ENCODE peak calls at places on chromosomes 3 and 15, in four cellular contexts. E, C, Z and J are unnamed samples.
A peak's percentile ranks its signal among the peaks of the same experiment; 100 is the strongest.

GRCh38 chr3:185823280-185824044 is 1.4 kb downstream of the IGF2BP2 start:
- DNase-seq in Z (no peak), C (peak; percentile 59), E (peak; percentile 53), J (peak; percentile 12)

GRCh38 chr15:99719096-99719541 is 14.1 kb downstream of the LYSMD4 start:
- DNase-seq in E (no peak), C (no peak), Z (no peak), J (no peak)

GRCh38 chr3:193297421-193297820 is 56.4 kb downstream of the PLAAT1 start:
- DNase-seq in E (no peak), C (no peak), Z (no peak), J (no peak)

GRCh38 chr3:50562866-50563265 is 4.7 kb downstream of the C3orf18 start:
- DNase-seq in E (no peak), C (no peak), Z (no peak), J (no peak)

GRCh38 chr15:68552773-68553172 is 26.0 kb upstream of the CORO2B start:
- DNase-seq in Z (no peak), E (no peak), C (no peak), J (no peak)

GRCh38 chr3:97817965-97818364 is 3.8 kb upstream of the CRYBG3 start:
- DNase-seq in C (no peak), Z (no peak), E (no peak), J (no peak)

GRCh38 chr15:25407950-25408349 is 30.9 kb downstream of the UBE3A start:
- DNase-seq in C (no peak), Z (no peak), E (no peak), J (no peak)

GRCh38 chr3:178810173-178810572 is 261.4 kb downstream of the ZMAT3 start:
- DNase-seq in Z (no peak), E (no peak), C (no peak), J (no peak)

GRCh38 chr15:68635142-68635541 is 56.3 kb downstream of the CORO2B start:
- DNase-seq in C (no peak), E (no peak), Z (no peak), J (no peak)

GRCh38 chr3:138125548-138126221 is 6.5 kb downstream of the A4GNT start:
- DNase-seq in E (no peak), Z (no peak), C (no peak), J (no peak)

GRCh38 chr3:153305189-153305588 is 143.2 kb downstream of the RAP2B start:
- DNase-seq in C (no peak), E (no peak), Z (no peak), J (no peak)

GRCh38 chr15:45402955-45403892 is 24.9 kb upstream of the GATM start:
- DNase-seq in C (peak; percentile 42), E (peak; percentile 48), Z (peak; percentile 15), J (no peak)

GRCh38 chr15:38528279-38528678 is 36.3 kb downstream of the RASGRP1 start:
- DNase-seq in E (no peak), C (no peak), Z (no peak), J (no peak)

GRCh38 chr15:73928971-73929627 is 2.8 kb downstream of the LOXL1 start:
- DNase-seq in Z (no peak), C (no peak), E (no peak), J (no peak)

GRCh38 chr15:84668221-84668982 is 10.4 kb upstream of the NMB start:
- DNase-seq in E (no peak), Z (no peak), C (no peak), J (no peak)

GRCh38 chr3:55000946-55001345 is 73.1 kb upstream of the LRTM1 start:
- DNase-seq in C (no peak), Z (no peak), E (no peak), J (no peak)

GRCh38 chr15:35680951-35681350 is 135.0 kb upstream of the DPH6 start:
- DNase-seq in E (no peak), C (no peak), Z (no peak), J (no peak)

GRCh38 chr3:39531066-39531465 is 63.6 kb downstream of the MOBP start:
- DNase-seq in Z (no peak), C (no peak), E (no peak), J (no peak)

GRCh38 chr3:31041161-31041978 is 146.9 kb upstream of the GADL1 start:
- DNase-seq in Z (peak; percentile 23), E (no peak), C (no peak), J (no peak)

GRCh38 chr15:97521390-97521789 is 439.1 kb upstream of the ARRDC4 start:
- DNase-seq in Z (no peak), C (no peak), E (no peak), J (no peak)

GRCh38 chr3:53845103-53845880 is 927 bp downstream of the CHDH start:
- DNase-seq in E (peak; percentile 59), Z (peak; percentile 60), C (peak; percentile 71), J (peak; percentile 36)

GRCh38 chr15:37973856-37974255 is 39.4 kb downstream of the TMCO5A start:
- DNase-seq in E (no peak), Z (no peak), C (no peak), J (no peak)

GRCh38 chr15:49674370-49674769 is 53.5 kb downstream of the DTWD1 start:
- DNase-seq in Z (no peak), C (no peak), E (no peak), J (no peak)

GRCh38 chr3:56952846-56953245 is 107.6 kb upstream of the SPATA12 start:
- DNase-seq in E (peak; percentile 33), Z (no peak), C (peak; percentile 57), J (no peak)

GRCh38 chr15:48800811-48801460 is 9.9 kb downstream of the CEP152 start:
- DNase-seq in Z (peak; percentile 3), E (no peak), C (no peak), J (no peak)

GRCh38 chr3:147383617-147384016 is 22.7 kb downstream of the ZIC4 start:
- DNase-seq in E (no peak), Z (no peak), C (no peak), J (no peak)

GRCh38 chr15:99930696-99931095 is 197.5 kb upstream of the LYSMD4 start:
- DNase-seq in C (no peak), Z (no peak), E (no peak), J (no peak)

GRCh38 chr3:143443851-143444331 is 324.3 kb downstream of the CHST2 start:
- DNase-seq in Z (peak; percentile 80), E (peak; percentile 70), C (peak; percentile 47), J (no peak)

GRCh38 chr15:96123028-96123400 is 207.5 kb upstream of the NR2F2 start:
- DNase-seq in C (no peak), E (no peak), Z (no peak), J (no peak)

GRCh38 chr15:101170568-101171350 is 81.1 kb downstream of the CHSY1 start:
- DNase-seq in Z (no peak), E (no peak), C (no peak), J (peak; percentile 33)

GRCh38 chr15:66170716-66171115 is 82.8 kb downstream of the MEGF11 start:
- DNase-seq in C (no peak), Z (no peak), E (no peak), J (no peak)

GRCh38 chr3:80663426-80663825 is 895.6 kb upstream of the ROBO1 start:
- DNase-seq in C (no peak), E (no peak), Z (no peak), J (no peak)

GRCh38 chr15:57205999-57206398 is 170.3 kb upstream of the CGNL1 start:
- DNase-seq in E (peak; percentile 86), C (no peak), Z (no peak), J (no peak)

GRCh38 chr3:133361435-133361834 is 38.4 kb upstream of the BFSP2 start:
- DNase-seq in C (no peak), Z (no peak), E (no peak), J (no peak)

GRCh38 chr15:98981851-98982722 is 25.5 kb downstream of the PGPEP1L start:
- DNase-seq in E (no peak), C (no peak), Z (no peak), J (no peak)

GRCh38 chr15:48177875-48178611 is at the start of gene MYEF2:
- DNase-seq in Z (peak; percentile 44), C (peak; percentile 71), E (peak; percentile 74), J (peak; percentile 24)

GRCh38 chr15:97684249-97684648 is 276.3 kb upstream of the ARRDC4 start:
- DNase-seq in E (no peak), Z (no peak), C (no peak), J (no peak)

GRCh38 chr3:119340014-119340413 is 45.8 kb downstream of the ARHGAP31 start:
- DNase-seq in Z (no peak), E (no peak), C (no peak), J (no peak)

DNA sequence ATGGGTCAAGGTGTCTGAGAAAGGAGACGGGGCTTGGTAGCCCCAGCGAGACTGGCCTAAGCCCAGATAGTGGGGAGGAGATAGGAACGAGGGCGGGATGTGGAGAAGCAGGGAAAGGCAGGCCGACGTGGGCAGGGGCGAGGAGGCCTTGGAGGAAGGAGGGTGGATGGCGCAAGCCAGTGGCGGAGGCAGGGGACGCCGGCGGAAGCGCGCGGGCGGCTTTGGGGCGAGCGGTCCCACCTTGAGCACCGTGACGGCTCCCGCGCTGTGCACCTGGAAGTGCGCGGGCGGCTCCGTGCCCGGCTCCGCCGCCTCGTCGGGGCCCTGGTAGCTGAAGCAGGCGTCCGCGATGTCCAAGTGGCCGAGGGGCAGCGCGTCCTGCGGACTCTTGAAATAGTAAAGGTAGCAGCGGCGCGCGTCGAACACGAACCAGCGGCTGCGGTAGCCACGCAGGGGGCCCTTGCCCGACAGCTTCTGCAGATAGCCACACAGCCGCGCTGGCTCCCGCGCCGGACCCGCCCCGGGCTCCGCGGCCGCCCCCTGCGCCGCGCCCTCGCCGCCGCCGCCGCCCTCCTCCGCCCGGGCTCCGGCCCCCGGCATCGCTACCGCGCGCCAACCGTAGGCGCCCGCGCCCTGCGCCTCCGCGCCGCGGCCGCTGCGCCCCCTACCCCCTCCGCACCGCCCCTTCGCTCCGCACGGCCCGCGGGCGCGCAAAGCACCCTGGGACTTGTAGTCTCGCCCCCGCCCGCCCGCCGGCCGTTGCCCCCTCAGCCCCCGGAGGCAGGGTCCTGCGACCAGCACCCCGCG is at the start of gene TBC1D2B:
- DNase-seq in C (peak; percentile 70), Z (peak; percentile 55), E (peak; percentile 76), J (no peak)
- TF ChIP-seq POLR2A in C (no peak), Z (peak; percentile 65), E (peak; percentile 47), J (no peak)

GRCh38 chr3:112393360-112393728 is 60.4 kb downstream of the CD200 start:
- DNase-seq in C (no peak), E (no peak), Z (no peak), J (no peak)
- H3K4me3 ChIP-seq in C (no peak overlapping the region), E (no peak overlapping the region), Z (no peak overlapping the region), J (no peak overlapping the region)

GRCh38 chr3:81761904-81762565 is 590 bp upstream of the GBE1 start:
- DNase-seq in E (no peak), Z (no peak), C (no peak), J (no peak)

GRCh38 chr3:81764665-81765064 is 3.2 kb upstream of the GBE1 start:
- DNase-seq in E (no peak), Z (no peak), C (no peak), J (no peak)

GRCh38 chr3:81760924-81761903 is at the start of gene GBE1:
- DNase-seq in C (peak; percentile 93), Z (peak; percentile 93), E (peak; percentile 93), J (peak; percentile 82)

GRCh38 chr3:81769271-81769670 is 7.8 kb upstream of the GBE1 start:
- DNase-seq in E (no peak), Z (no peak), C (no peak), J (no peak)

GRCh38 chr3:81765425-81765824 is 4.0 kb upstream of the GBE1 start:
- DNase-seq in Z (no peak), E (no peak), C (no peak), J (no peak)
- TF ChIP-seq EP300 in Z (no peak), E (no peak), C (no peak), J (no peak)

DNA sequence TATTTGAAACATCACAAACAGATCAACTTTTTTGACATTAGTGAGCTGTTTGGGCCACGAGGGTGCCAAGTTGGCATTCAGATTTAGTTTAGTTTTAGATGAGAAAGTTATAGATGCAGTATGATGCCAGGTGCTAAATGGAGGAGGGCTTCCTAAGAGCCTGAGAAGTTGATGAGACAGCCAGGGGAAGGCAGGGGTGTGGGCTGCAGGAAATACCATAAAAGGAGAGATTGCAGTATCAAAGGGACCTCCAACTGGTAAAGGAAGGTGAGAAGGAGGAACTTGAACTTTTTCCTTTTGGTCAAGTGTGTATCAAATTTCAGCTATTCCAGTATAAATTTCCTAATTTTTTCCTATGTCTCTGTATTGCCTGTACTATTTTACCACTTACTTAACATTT is 2.0 kb upstream of the TNIK start:
- DNase-seq in C (no peak), Z (no peak), E (no peak), J (no peak)
- TF ChIP-seq POLR2A in C (no peak), Z (no peak), E (no peak), J (no peak)